ENCODE peak calls at places on chromosome 18, in six cellular contexts. N, T, J, K, D and O are unnamed samples.

GRCh38 chr18:26405190-26405781 is 143.1 kb downstream of the KCTD1 start:
- DNase-seq in D (no peak), T (no peak), N (peak; percentile 35), K (no peak), J (peak; percentile 54), O (peak; percentile 41)

GRCh38 chr18:68449292-68449691 is 265.6 kb downstream of the TMX3 start:
- DNase-seq in D (no peak), T (no peak), N (no peak), J (no peak), K (no peak), O (no peak)

GRCh38 chr18:55763298-55763697 is 175.3 kb upstream of the TCF4 start:
- DNase-seq in K (no peak), T (no peak), D (no peak), J (no peak), N (no peak), O (no peak)

GRCh38 chr18:48021273-48021914 is 90.9 kb upstream of the SMAD2 start:
- DNase-seq in T (no peak), K (no peak), D (no peak), J (no peak), N (no peak), O (no peak)

GRCh38 chr18:78719821-78720220 is 259.8 kb upstream of the SALL3 start:
- DNase-seq in T (no peak), N (no peak), D (no peak), K (no peak), J (no peak), O (no peak)

GRCh38 chr18:3015851-3016250 is 2.9 kb upstream of the LPIN2 start:
- DNase-seq in D (no peak), J (no peak), T (no peak), K (no peak), N (no peak), O (no peak)

GRCh38 chr18:57915848-57916596 is 112.9 kb upstream of the ATP8B1 start:
- DNase-seq in K (no peak), T (peak; percentile 2), N (no peak), D (peak; percentile 21), J (peak; percentile 22), O (no peak)

GRCh38 chr18:4248686-4249085 is 206.4 kb downstream of the DLGAP1 start:
- DNase-seq in T (no peak), K (no peak), J (no peak), N (no peak), D (no peak), O (no peak)

GRCh38 chr18:48158721-48159120 is 228.3 kb upstream of the SMAD2 start:
- DNase-seq in D (no peak), J (no peak), K (no peak), N (no peak), T (no peak), O (no peak)

GRCh38 chr18:78713064-78713463 is 266.6 kb upstream of the SALL3 start:
- DNase-seq in T (no peak), K (no peak), D (no peak), J (no peak), N (peak; percentile 84), O (no peak)

GRCh38 chr18:12304351-12305210 is 3.5 kb upstream of the TUBB6 start:
- DNase-seq in N (no peak), J (peak; percentile 86), T (no peak), D (no peak), K (no peak), O (no peak)

GRCh38 chr18:26511339-26512071 is 36.8 kb downstream of the KCTD1 start:
- DNase-seq in T (no peak), J (no peak), K (no peak), D (no peak), N (peak; percentile 62), O (no peak)